ENCODE peak calls at places on chromosome 17, in five cellular contexts. P is HL-60, O is fibroblast of the aortic adventitia, Y is tibial nerve, Z is PC-9. G is an unnamed sample.

GRCh38 chr17:2874211-2874686 is 78.0 kb downstream of the RAP1GAP2 start:
- DNase-seq in P (no peak), O (no peak), Y (no peak), Z (peak; percentile 24), G (peak; percentile 55)

GRCh38 chr17:74569392-74570003 is 2.2 kb upstream of the CD300H start:
- DNase-seq in P (peak; percentile 94), O (peak; percentile 94), Y (peak; percentile 23), Z (peak; percentile 34), G (peak; percentile 78)

GRCh38 chr17:38742431-38743308 is 5.5 kb downstream of the PCGF2 start:
- DNase-seq in P (no peak), O (peak; percentile 87), Y (peak; percentile 96), Z (no peak), G (peak; percentile 64)

GRCh38 chr17:59845595-59846390 is 47.0 kb downstream of the TUBD1 start:
- DNase-seq in P (no peak), O (peak; percentile 88), Y (peak; percentile 48), Z (peak; percentile 84), G (peak; percentile 99)

GRCh38 chr17:37388266-37388665 is 12.5 kb downstream of the C17orf78 start:
- DNase-seq in P (no peak), O (peak; percentile 42), Y (no peak), Z (no peak), G (peak; percentile 45)

GRCh38 chr17:39167492-39167891 is 1.5 kb upstream of the ARL5C start:
- DNase-seq in P (peak; percentile 91), O (no peak), Y (no peak), Z (no peak), G (no peak)

GRCh38 chr17:80217703-80218362 is 2.3 kb downstream of the SGSH start:
- DNase-seq in P (no peak), O (no peak), Y (no peak), Z (no peak), G (no peak)

GRCh38 chr17:3887811-3888210 is 5.0 kb downstream of the CAMKK1 start:
- DNase-seq in P (no peak), O (no peak), Y (no peak), Z (no peak), G (no peak)

GRCh38 chr17:31489295-31490018 is 98.0 kb downstream of the RAB11FIP4 start:
- DNase-seq in P (no peak), O (no peak), Y (no peak), Z (peak; percentile 89), G (no peak)

GRCh38 chr17:62004388-62004787 is 60.7 kb downstream of the MED13 start:
- DNase-seq in P (no peak), O (no peak), Y (no peak), Z (no peak), G (no peak)
- H3K4me3 ChIP-seq in P (no peak overlapping the region), O (no peak overlapping the region), Y (no peak overlapping the region), Z (no peak overlapping the region), G (no peak overlapping the region)

GRCh38 chr17:29757788-29758187 is 135.1 kb upstream of the CORO6 start:
- DNase-seq in P (no peak), O (no peak), Y (no peak), Z (no peak), G (no peak)

GRCh38 chr17:29763273-29763672 is 140.6 kb upstream of the CORO6 start:
- DNase-seq in P (no peak), O (no peak), Y (no peak), Z (no peak), G (no peak)

GRCh38 chr17:29758255-29758654 is 135.5 kb upstream of the CORO6 start:
- DNase-seq in P (no peak), O (no peak), Y (no peak), Z (no peak), G (no peak)

GRCh38 chr17:29760771-29761682 is 138.3 kb upstream of the CORO6 start:
- DNase-seq in P (peak; percentile 73), O (peak; percentile 85), Y (peak; percentile 83), Z (peak; percentile 85), G (peak; percentile 85)

GRCh38 chr17:29760279-29760721 is 137.6 kb upstream of the CORO6 start:
- DNase-seq in P (no peak), O (peak; percentile 64), Y (no peak), Z (no peak), G (no peak)
- TF ChIP-seq CTCF in P (no peak), O (no peak), Y (no peak), Z (no peak), G (no peak)

GRCh38 chr17:40577611-40578065 is 12.4 kb upstream of the CCR7 start:
- DNase-seq in P (no peak), O (no peak), Y (no peak), Z (no peak), G (no peak)

GRCh38 chr17:40580140-40580539 is 14.9 kb upstream of the CCR7 start:
- DNase-seq in P (no peak), O (no peak), Y (no peak), Z (no peak), G (no peak)

GRCh38 chr17:40574292-40574691 is 9.0 kb upstream of the CCR7 start:
- DNase-seq in P (no peak), O (no peak), Y (no peak), Z (no peak), G (no peak)

GRCh38 chr17:40579471-40579870 is 14.2 kb upstream of the CCR7 start:
- DNase-seq in P (no peak), O (no peak), Y (no peak), Z (no peak), G (no peak)

DNA sequence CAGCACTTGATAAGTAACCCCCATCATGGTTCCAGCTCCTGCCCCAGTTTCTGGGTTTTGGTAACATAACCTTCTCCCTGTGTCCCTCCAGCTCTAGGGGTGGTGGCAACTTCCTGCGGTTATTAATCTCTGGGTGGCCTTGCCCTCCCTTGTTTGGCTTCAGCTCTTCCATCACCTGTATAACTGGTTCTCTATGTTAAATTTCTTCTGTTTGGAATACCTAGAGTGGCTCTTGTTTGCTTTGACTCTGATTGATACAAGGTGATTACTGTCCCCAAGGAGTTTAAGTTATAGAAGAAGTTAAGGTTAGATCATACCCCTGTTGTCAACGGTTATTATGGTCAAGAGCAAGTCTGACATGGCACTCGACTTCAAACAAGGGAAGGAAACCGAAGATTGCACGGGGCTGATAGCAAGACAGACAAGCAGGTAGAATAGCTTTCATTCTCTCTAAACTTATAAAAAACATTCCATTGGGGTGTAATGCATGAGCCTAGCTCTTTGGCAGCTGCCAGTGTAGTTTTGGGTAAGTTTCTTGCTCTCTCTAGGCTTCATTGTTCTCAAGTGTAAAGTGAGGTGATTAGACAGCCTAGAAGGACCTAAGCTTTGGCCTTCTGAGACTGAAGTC is 11.0 kb upstream of the CCR7 start:
- DNase-seq in P (no peak), O (no peak), Y (no peak), Z (no peak), G (no peak)
- H3K4me3 ChIP-seq in P (no peak overlapping the region), O (no peak overlapping the region), Y (no peak overlapping the region), Z (no peak overlapping the region), G (no peak overlapping the region)

DNA sequence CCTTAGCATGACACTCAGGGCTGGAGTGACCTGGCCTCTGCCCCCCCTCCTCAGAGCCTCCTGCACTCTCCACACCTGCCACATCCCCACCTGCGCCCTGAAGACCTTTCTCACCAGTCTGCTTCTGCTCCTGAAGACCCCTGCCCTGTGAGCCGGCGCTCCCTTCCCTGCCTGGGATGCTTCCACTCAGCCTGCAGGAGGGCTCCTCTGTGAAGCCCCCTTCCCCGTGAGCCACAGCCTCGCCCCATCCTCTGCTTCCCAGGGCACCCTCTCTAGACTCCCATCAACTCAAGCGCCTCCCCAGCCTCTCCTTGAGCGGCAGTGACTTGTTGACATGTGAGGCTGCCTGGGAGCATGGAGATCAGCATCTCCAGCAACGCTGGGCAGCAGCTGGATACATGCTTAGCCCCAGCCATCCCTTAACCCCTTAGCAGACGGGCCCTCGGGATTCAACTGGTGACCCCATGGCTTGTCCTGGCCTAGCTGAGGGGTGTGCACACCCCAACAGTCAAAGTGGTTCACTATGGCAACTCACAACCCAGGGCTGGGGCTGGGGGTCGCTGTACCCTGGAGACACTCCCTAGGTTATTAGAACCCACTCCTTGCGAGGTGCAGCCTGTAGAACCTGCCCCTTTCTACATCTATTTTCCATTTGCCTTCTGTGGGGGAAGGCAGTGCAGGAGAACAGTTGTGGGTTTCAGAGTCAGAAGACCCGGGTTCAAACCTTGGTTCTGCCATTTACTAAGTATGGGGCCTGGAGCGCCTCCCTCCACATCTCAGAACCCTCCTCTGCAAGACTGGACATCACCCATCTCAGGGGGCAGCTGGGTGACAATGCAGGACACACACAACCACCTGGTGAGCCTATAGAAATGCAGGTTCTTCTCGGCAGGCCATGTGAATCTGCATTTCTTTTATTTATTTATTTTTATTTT is 21.5 kb downstream of the TMEM235 start:
- DNase-seq in P (no peak), O (no peak), Y (no peak), Z (no peak), G (no peak)
- TF ChIP-seq CTCF in P (no peak), O (no peak), Y (no peak), Z (no peak), G (no peak)

DNA sequence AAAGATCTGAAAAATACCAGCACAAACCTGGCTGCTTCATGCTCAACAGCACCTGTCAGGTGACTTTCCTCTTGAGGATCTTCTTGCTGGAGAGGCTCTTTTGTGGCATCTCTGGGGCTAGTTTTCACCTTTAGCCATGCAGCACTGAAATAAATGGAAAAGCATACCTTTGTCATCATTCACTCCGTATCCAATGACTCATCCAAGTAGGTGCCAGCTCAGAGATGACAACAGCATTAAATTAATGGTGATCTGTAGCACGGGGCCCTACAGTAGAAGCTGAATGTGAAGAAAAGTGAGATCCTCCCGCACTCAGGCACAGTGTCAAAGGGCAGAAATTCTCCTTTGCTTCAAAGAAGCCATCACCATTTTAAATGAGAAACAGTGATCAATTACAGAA is 32.2 kb downstream of the KIAA0753 start:
- DNase-seq in P (no peak), O (peak; percentile 5), Y (no peak), Z (peak; percentile 53), G (peak; percentile 81)
- H3K4me3 ChIP-seq in P (no peak overlapping the region), O (no peak overlapping the region), Y (no peak overlapping the region), Z (no peak overlapping the region), G (no peak overlapping the region)

GRCh38 chr17:64596988-64597387 is 65.1 kb downstream of the SMURF2 start:
- DNase-seq in P (no peak), O (no peak), Y (no peak), Z (no peak), G (no peak)
- TF ChIP-seq CTCF in P (no peak), O (no peak), Y (no peak), Z (no peak), G (no peak)

DNA sequence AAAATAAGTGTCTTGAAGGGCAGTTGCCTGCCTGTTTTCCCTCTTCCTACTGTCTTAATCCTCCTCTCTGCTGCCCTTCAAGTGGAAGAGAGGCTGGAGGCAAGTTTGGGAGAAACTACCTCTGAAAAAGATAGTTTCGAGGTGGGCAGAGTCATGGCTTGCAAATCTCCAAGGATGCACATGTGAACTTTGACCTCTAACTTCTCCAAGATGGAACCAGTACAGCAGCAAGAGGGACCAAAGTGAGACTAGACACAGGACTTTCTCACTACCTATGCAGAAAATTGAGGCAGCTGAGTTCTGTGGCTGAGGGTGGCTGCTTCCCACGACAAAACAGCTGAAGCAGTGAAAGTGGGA is 887 bp upstream of the KCNH4 start:
- DNase-seq in P (no peak), O (no peak), Y (no peak), Z (no peak), G (no peak)
- H3K4me3 ChIP-seq in P (no peak overlapping the region), O (no peak overlapping the region), Y (no peak overlapping the region), Z (no peak overlapping the region), G (no peak overlapping the region)

DNA sequence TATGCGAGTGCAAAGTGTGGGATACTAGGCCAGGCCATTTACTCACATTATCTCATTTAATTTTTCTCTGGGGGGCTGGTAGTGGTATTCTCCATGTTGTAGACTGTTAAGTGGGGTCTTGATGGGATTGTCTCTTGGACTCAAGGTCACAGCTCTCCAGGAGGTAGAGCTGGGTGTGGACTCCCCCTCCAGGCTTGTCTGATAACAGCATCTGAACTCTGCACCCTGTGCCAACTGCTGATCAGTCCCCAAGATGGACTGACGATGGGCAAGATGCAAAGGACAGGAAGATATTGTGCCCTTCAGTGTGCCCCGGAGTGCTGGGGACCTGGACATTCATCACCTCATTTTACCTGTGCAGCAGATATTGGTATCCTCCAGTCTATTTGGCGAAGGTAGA is 147.8 kb downstream of the MSI2 start:
- DNase-seq in P (no peak), O (no peak), Y (no peak), Z (no peak), G (peak; percentile 16)
- TF ChIP-seq CTCF in P (peak; percentile 1), O (no peak), Y (no peak), Z (no peak), G (no peak)